ENCODE peak calls at places on chromosomes 7 and 10, in five cellular contexts. One of them, this sample, is unnamed.

GRCh38 chr7:23093546-23093945 is 12.0 kb upstream of the KLHL7 start:
- DNase-seq in KG1: no peak
- DNase-seq in astrocyte of the spinal cord: peak
- DNase-seq in H7: no peak
- DNase-seq in fibroblast of the aortic adventitia: peak
- DNase-seq in this sample: no peak

GRCh38 chr10:77385315-77385714 is 252.3 kb downstream of the KCNMA1 start:
- DNase-seq in KG1: no peak
- DNase-seq in astrocyte of the spinal cord: no peak
- DNase-seq in H7: no peak
- DNase-seq in fibroblast of the aortic adventitia: no peak
- DNase-seq in this sample: no peak

GRCh38 chr10:106582291-106582690 is 582.2 kb downstream of the SORCS1 start:
- DNase-seq in KG1: no peak
- DNase-seq in astrocyte of the spinal cord: no peak
- DNase-seq in H7: peak
- DNase-seq in fibroblast of the aortic adventitia: peak
- DNase-seq in this sample: no peak

GRCh38 chr10:80191589-80192270 is 13.6 kb downstream of the ANXA11 start:
- DNase-seq in KG1: no peak
- DNase-seq in astrocyte of the spinal cord: no peak
- DNase-seq in H7: no peak
- DNase-seq in fibroblast of the aortic adventitia: no peak
- DNase-seq in this sample: peak

GRCh38 chr7:153320728-153321127 is 561.2 kb downstream of the ACTR3B start:
- DNase-seq in KG1: no peak
- DNase-seq in astrocyte of the spinal cord: no peak
- DNase-seq in H7: no peak
- DNase-seq in fibroblast of the aortic adventitia: no peak
- DNase-seq in this sample: no peak

GRCh38 chr7:76364198-76364584 is 5.4 kb upstream of the YWHAG start:
- DNase-seq in KG1: no peak
- DNase-seq in astrocyte of the spinal cord: peak
- DNase-seq in H7: no peak
- DNase-seq in fibroblast of the aortic adventitia: peak
- DNase-seq in this sample: peak

GRCh38 chr7:50612704-50613103 is 47.5 kb upstream of the DDC start:
- DNase-seq in KG1: no peak
- DNase-seq in astrocyte of the spinal cord: no peak
- DNase-seq in H7: no peak
- DNase-seq in fibroblast of the aortic adventitia: no peak
- DNase-seq in this sample: no peak

GRCh38 chr10:46292573-46293023 is 5.8 kb downstream of the ANTXRL start:
- DNase-seq in KG1: no peak
- DNase-seq in astrocyte of the spinal cord: no peak
- DNase-seq in H7: no peak
- DNase-seq in fibroblast of the aortic adventitia: no peak
- DNase-seq in this sample: no peak

GRCh38 chr10:52889611-52890010 is 117.0 kb upstream of the MBL2 start:
- DNase-seq in KG1: no peak
- DNase-seq in astrocyte of the spinal cord: no peak
- DNase-seq in H7: no peak
- DNase-seq in fibroblast of the aortic adventitia: no peak
- DNase-seq in this sample: no peak

GRCh38 chr7:114856625-114857024 is 65.3 kb upstream of the MDFIC start:
- DNase-seq in KG1: no peak
- DNase-seq in astrocyte of the spinal cord: no peak
- DNase-seq in H7: no peak
- DNase-seq in fibroblast of the aortic adventitia: peak
- DNase-seq in this sample: no peak

This sample was measured in myocyte.